ENCODE peak calls at places on chromosomes 2 and 18, in nine cellular contexts. A is right lobe of liver, P is mesothelial cell of epicardium, N is cardiac fibroblast, L is B cell, D is IMR-90, S is progenitor cell of endocrine pancreas, Y is fibroblast of pulmonary artery, J is adrenal gland. T is an unnamed sample.

GRCh38 chr2:71800106-71800809 is 346.9 kb downstream of the DYSF start:
- DNase-seq in Y (no peak), J (no peak), L (no peak), S (no peak), N (no peak), A (peak; percentile 38), D (no peak), P (peak; percentile 39), T (no peak)

GRCh38 chr18:24176727-24177416 is 38.0 kb downstream of the CABYR start:
- DNase-seq in D (peak; percentile 56), A (peak; percentile 69), S (peak; percentile 29), P (peak; percentile 71), Y (peak; percentile 63), L (peak; percentile 61), J (peak; percentile 57), N (peak; percentile 69), T (peak; percentile 4)

GRCh38 chr2:219350938-219351280 is 18.4 kb upstream of the RESP18 start:
- DNase-seq in Y (no peak), N (peak; percentile 12), P (no peak), A (no peak), D (peak; percentile 38), L (no peak), S (no peak), J (no peak), T (no peak)

GRCh38 chr2:26516781-26517180 is 38.9 kb upstream of the OTOF start:
- DNase-seq in J (no peak), Y (no peak), L (no peak), P (no peak), D (no peak), A (no peak), S (no peak), N (no peak), T (no peak)

GRCh38 chr2:221549143-221549542 is 23.0 kb downstream of the EPHA4 start:
- DNase-seq in A (no peak), D (peak; percentile 44), P (no peak), Y (no peak), J (no peak), S (no peak), N (no peak), L (no peak), T (no peak)

GRCh38 chr2:235573331-235574221 is 79.7 kb downstream of the AGAP1 start:
- DNase-seq in N (no peak), L (no peak), Y (no peak), P (no peak), A (no peak), D (no peak), S (no peak), J (no peak), T (no peak)

GRCh38 chr2:177239934-177240600 is 24.5 kb downstream of the NFE2L2 start:
- DNase-seq in S (no peak), L (peak; percentile 49), P (no peak), N (peak; percentile 70), A (no peak), D (peak; percentile 49), Y (peak; percentile 58), J (peak; percentile 51), T (no peak)

GRCh38 chr2:222993920-222994650 is 57.9 kb upstream of the KCNE4 start:
- DNase-seq in S (no peak), J (peak; percentile 67), A (no peak), N (peak; percentile 97), D (peak; percentile 98), L (no peak), Y (peak; percentile 96), P (no peak), T (peak; percentile 94)

GRCh38 chr2:112029164-112029563 is 25.9 kb upstream of the TMEM87B start:
- DNase-seq in P (no peak), Y (no peak), A (no peak), L (no peak), D (no peak), N (no peak), J (no peak), S (no peak), T (no peak)

GRCh38 chr18:37535968-37536367 is 29.6 kb downstream of the CELF4 start:
- DNase-seq in D (no peak), J (no peak), Y (peak; percentile 73), A (no peak), L (no peak), S (no peak), P (no peak), N (peak; percentile 46), T (no peak)

GRCh38 chr2:11750422-11750821 is 4.0 kb downstream of the LPIN1 start:
- DNase-seq in J (no peak), A (no peak), L (peak; percentile 47), N (no peak), P (no peak), S (no peak), Y (no peak), D (no peak), T (no peak)

GRCh38 chr2:145593991-145594702 is 1074.2 kb upstream of the ZEB2 start:
- DNase-seq in L (no peak), P (no peak), A (no peak), J (no peak), D (peak; percentile 84), N (peak; percentile 82), S (no peak), Y (peak; percentile 87), T (peak; percentile 63)

GRCh38 chr2:238264072-238264460 is 24.2 kb upstream of the HES6 start:
- DNase-seq in P (no peak), D (no peak), L (no peak), S (no peak), N (no peak), A (no peak), J (no peak), Y (no peak), T (no peak)

GRCh38 chr2:16259010-16259409 is 318.7 kb downstream of the MYCN start:
- DNase-seq in Y (no peak), J (no peak), D (no peak), A (no peak), N (no peak), L (no peak), S (no peak), P (no peak), T (no peak)

GRCh38 chr2:127537644-127538043 is 2.2 kb downstream of the MYO7B start:
- DNase-seq in Y (no peak), A (no peak), N (no peak), P (no peak), D (no peak), L (no peak), J (no peak), S (no peak), T (no peak)

GRCh38 chr2:196759378-196759706 is 40.1 kb downstream of the GTF3C3 start:
- DNase-seq in D (peak; percentile 10), S (no peak), P (no peak), A (no peak), N (peak; percentile 51), L (no peak), J (no peak), Y (peak; percentile 52), T (no peak)

GRCh38 chr2:1543776-1544477 is 130.7 kb downstream of the TPO start:
- DNase-seq in Y (no peak), N (no peak), P (no peak), A (no peak), D (no peak), L (no peak), J (no peak), S (no peak), T (no peak)

GRCh38 chr2:1544478-1545069 is 131.3 kb downstream of the TPO start:
- DNase-seq in S (no peak), L (no peak), A (no peak), D (peak; percentile 61), N (peak; percentile 33), Y (peak; percentile 66), J (no peak), P (no peak), T (no peak)

GRCh38 chr2:1546023-1546591 is 132.8 kb downstream of the TPO start:
- DNase-seq in D (peak; percentile 63), L (no peak), S (no peak), Y (peak; percentile 74), J (no peak), P (peak; percentile 76), N (peak; percentile 64), A (no peak), T (peak; percentile 24)

GRCh38 chr2:1548910-1549673 is 135.8 kb downstream of the TPO start:
- DNase-seq in J (no peak), D (peak; percentile 16), P (no peak), A (no peak), Y (no peak), L (no peak), S (no peak), N (no peak), T (no peak)

GRCh38 chr2:1546901-1547300 is 133.6 kb downstream of the TPO start:
- DNase-seq in Y (no peak), A (no peak), J (no peak), P (no peak), S (no peak), N (no peak), D (no peak), L (no peak), T (no peak)
- TF ChIP-seq CTCF in Y (peak; percentile 22), A (no peak), J (no peak), P (no peak), S (no peak), N (peak; percentile 28), D (no peak), L (no peak), T (peak; percentile 21)

DNA sequence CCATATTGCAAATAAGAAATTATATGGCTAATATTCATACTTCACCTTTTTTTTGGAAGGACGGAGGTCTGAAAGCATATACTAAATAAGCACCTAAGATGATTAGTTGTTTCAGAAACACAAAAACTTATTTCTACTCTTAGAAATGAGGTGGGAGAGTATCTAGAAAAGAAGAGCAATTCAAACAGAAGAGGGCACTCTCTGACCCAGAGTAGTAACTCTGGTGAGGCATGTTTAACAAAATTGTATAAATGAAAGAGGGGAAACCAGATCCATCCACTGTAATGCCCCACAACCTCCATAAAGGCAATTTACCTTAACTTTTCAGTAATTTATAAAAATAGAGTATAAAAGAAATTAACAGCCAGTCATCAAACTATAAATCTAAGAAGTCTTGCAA is 669.6 kb upstream of the VRK2 start:
- DNase-seq in S (no peak), J (no peak), L (no peak), D (no peak), A (no peak), N (no peak), P (no peak), Y (peak; percentile 6), T (no peak)
- TF ChIP-seq CTCF in S (peak; percentile 43), J (peak; percentile 34), L (no peak), D (peak; percentile 10), A (no peak), N (peak; percentile 33), P (no peak), Y (no peak), T (no peak)

DNA sequence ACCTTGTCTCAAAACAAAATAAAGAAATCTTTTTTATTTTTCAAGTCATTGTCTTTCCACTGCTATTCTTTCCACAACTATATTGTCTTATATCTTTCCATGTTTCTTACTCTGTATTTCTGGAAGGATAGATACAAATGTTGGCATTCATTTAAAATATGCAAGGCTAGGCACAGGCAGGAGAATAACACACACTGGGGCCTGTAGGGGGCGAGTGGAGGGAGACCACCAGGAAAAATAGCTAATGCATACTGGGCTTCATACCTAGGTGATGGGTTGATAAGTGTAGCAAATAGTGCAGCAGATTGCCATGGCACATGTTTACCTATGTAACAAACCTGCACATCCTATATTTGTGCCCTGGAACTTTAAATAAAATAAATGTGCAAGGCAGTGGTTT is 9.6 kb downstream of the MRPL30 start:
- DNase-seq in P (no peak), S (no peak), J (no peak), L (no peak), A (no peak), D (no peak), Y (no peak), N (no peak), T (no peak)
- TF ChIP-seq CTCF in P (no peak), S (peak; percentile 28), J (no peak), L (no peak), A (no peak), D (no peak), Y (peak; percentile 8), N (no peak), T (no peak)

GRCh38 chr2:160085662-160086061 is 23.2 kb upstream of the PLA2R1 start:
- DNase-seq in S (no peak), L (no peak), P (no peak), J (no peak), Y (no peak), N (no peak), A (no peak), D (no peak), T (no peak)
- TF ChIP-seq CTCF in S (peak; percentile 17), L (no peak), P (no peak), J (no peak), Y (peak; percentile 4), N (no peak), A (no peak), D (peak; percentile 11), T (peak; percentile 2)

T was measured in AG09319.